ENCODE peak calls at places on chromosomes 12 and 14, in seven cellular contexts. B, H, M, R, Z, V and O are unnamed samples.

GRCh38 chr14:91484186-91484585 is 25.9 kb downstream of the PPP4R3A start:
- DNase-seq in B (no peak), H (no peak), M (no peak), R (no peak), Z (no peak), V (no peak), O (no peak)

GRCh38 chr12:40446385-40446784 is 221.6 kb downstream of the LRRK2 start:
- DNase-seq in B (no peak), H (peak; percentile 2), M (no peak), R (no peak), Z (no peak), V (no peak), O (peak; percentile 0)

GRCh38 chr12:98591209-98591608 is 2.3 kb upstream of the SLC25A3 start:
- DNase-seq in B (no peak), H (peak; percentile 32), M (no peak), R (no peak), Z (no peak), V (no peak), O (peak; percentile 50)

GRCh38 chr14:67221248-67221981 is 19.8 kb upstream of the PALS1 start:
- DNase-seq in B (no peak), H (peak; percentile 80), M (no peak), R (no peak), Z (no peak), V (no peak), O (peak; percentile 76)

GRCh38 chr12:58563621-58564020 is 356.7 kb downstream of the LRIG3 start:
- DNase-seq in B (no peak), H (peak; percentile 25), M (no peak), R (no peak), Z (no peak), V (no peak), O (no peak)

GRCh38 chr12:115599251-115599811 is 678.2 kb downstream of the MED13L start:
- DNase-seq in B (no peak), H (no peak), M (peak; percentile 63), R (peak; percentile 61), Z (no peak), V (no peak), O (no peak)

GRCh38 chr14:100303179-100303578 is 3.1 kb downstream of the SLC25A29 start:
- DNase-seq in B (no peak), H (no peak), M (no peak), R (no peak), Z (no peak), V (no peak), O (peak; percentile 38)

GRCh38 chr14:47150267-47150666 is 498.7 kb upstream of the RPL10L start:
- DNase-seq in B (no peak), H (no peak), M (no peak), R (no peak), Z (no peak), V (no peak), O (no peak)

GRCh38 chr12:95653761-95654546 is 102.7 kb upstream of the USP44 start:
- DNase-seq in B (peak; percentile 33), H (peak; percentile 96), M (peak; percentile 37), R (no peak), Z (no peak), V (no peak), O (peak; percentile 96)

GRCh38 chr14:71471604-71472003 is 460.6 kb upstream of the RGS6 start:
- DNase-seq in B (no peak), H (no peak), M (no peak), R (no peak), Z (no peak), V (no peak), O (no peak)

GRCh38 chr14:74459981-74460380 is 33.1 kb downstream of the NPC2 start:
- DNase-seq in B (no peak), H (no peak), M (no peak), R (no peak), Z (no peak), V (no peak), O (no peak)

GRCh38 chr12:6326316-6326959 is 15.4 kb downstream of the TNFRSF1A start:
- DNase-seq in B (no peak), H (peak; percentile 52), M (peak; percentile 68), R (peak; percentile 66), Z (peak; percentile 81), V (peak; percentile 75), O (peak; percentile 76)

GRCh38 chr12:50641566-50641965 is 122.3 kb upstream of the ATF1 start:
- DNase-seq in B (no peak), H (no peak), M (no peak), R (no peak), Z (no peak), V (no peak), O (no peak)

GRCh38 chr14:60215127-60215444 is 33.9 kb upstream of the PPM1A start:
- DNase-seq in B (no peak), H (no peak), M (no peak), R (no peak), Z (no peak), V (no peak), O (no peak)

GRCh38 chr12:115794659-115795081 is 482.8 kb downstream of the MED13L start:
- DNase-seq in B (no peak), H (no peak), M (no peak), R (no peak), Z (no peak), V (no peak), O (no peak)

GRCh38 chr12:121135320-121135719 is 2.6 kb downstream of the P2RX7 start:
- DNase-seq in B (no peak), H (no peak), M (no peak), R (no peak), Z (no peak), V (no peak), O (no peak)

GRCh38 chr12:121142171-121142950 is 9.7 kb downstream of the P2RX7 start:
- DNase-seq in B (no peak), H (no peak), M (no peak), R (no peak), Z (no peak), V (no peak), O (no peak)

GRCh38 chr12:121137512-121137911 is 4.8 kb downstream of the P2RX7 start:
- DNase-seq in B (no peak), H (no peak), M (no peak), R (no peak), Z (no peak), V (no peak), O (no peak)

GRCh38 chr12:121139301-121139700 is 6.6 kb downstream of the P2RX7 start:
- DNase-seq in B (no peak), H (no peak), M (no peak), R (no peak), Z (no peak), V (no peak), O (no peak)

DNA sequence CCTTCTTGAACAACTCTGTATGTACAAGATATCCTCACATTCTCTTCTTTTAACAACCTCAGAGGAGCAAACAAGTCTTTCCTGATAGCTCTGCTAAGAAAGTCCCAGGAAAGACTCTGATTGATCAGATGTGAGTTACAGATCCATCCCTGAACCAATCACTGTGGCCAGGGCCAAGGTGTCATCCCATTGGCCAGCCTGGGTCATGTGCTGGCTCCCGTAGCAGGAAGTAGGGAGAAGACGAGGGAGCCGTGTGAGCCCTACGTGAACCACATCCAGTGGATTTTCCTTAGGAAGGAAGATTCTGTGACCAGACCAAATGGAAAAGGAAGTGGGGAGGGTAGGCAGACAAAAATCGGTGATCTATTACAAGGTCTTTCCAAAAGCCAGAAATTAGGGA is 5.6 kb downstream of the P2RX7 start:
- DNase-seq in B (no peak), H (no peak), M (no peak), R (peak; percentile 84), Z (no peak), V (no peak), O (no peak)
- H3K4me3 ChIP-seq in B (no peak overlapping the region), H (no peak overlapping the region), M (no peak overlapping the region), R (no peak overlapping the region), Z (no peak overlapping the region), V (no peak overlapping the region), O (no peak overlapping the region)

GRCh38 chr14:93183596-93184317 is 940 bp downstream of the MOAP1 start:
- DNase-seq in B (no peak), H (no peak), M (no peak), R (peak; percentile 5), Z (no peak), V (no peak), O (no peak)
- H3K4me3 ChIP-seq in B (peak overlapping the region; percentile 71), H (peak overlapping the region; percentile 99), M (peak overlapping the region; percentile 98), R (peak overlapping the region; percentile 95), Z (peak overlapping the region; percentile 81), V (peak overlapping the region; percentile 95), O (peak overlapping the region; percentile 93)

GRCh38 chr14:23365353-23366162 is 586 bp upstream of the EFS start:
- DNase-seq in B (no peak), H (peak; percentile 5), M (no peak), R (no peak), Z (no peak), V (no peak), O (no peak)

GRCh38 chr14:23366163-23366921 is 1.4 kb upstream of the EFS start:
- DNase-seq in B (no peak), H (peak; percentile 72), M (peak; percentile 75), R (peak; percentile 72), Z (no peak), V (peak; percentile 83), O (peak; percentile 26)

GRCh38 chr14:23362200-23362599 is 2.8 kb downstream of the EFS start:
- DNase-seq in B (no peak), H (peak; percentile 45), M (no peak), R (no peak), Z (no peak), V (no peak), O (no peak)

GRCh38 chr14:23364164-23364571 is 804 bp downstream of the EFS start:
- DNase-seq in B (no peak), H (no peak), M (no peak), R (no peak), Z (peak; percentile 80), V (peak; percentile 54), O (no peak)

DNA sequence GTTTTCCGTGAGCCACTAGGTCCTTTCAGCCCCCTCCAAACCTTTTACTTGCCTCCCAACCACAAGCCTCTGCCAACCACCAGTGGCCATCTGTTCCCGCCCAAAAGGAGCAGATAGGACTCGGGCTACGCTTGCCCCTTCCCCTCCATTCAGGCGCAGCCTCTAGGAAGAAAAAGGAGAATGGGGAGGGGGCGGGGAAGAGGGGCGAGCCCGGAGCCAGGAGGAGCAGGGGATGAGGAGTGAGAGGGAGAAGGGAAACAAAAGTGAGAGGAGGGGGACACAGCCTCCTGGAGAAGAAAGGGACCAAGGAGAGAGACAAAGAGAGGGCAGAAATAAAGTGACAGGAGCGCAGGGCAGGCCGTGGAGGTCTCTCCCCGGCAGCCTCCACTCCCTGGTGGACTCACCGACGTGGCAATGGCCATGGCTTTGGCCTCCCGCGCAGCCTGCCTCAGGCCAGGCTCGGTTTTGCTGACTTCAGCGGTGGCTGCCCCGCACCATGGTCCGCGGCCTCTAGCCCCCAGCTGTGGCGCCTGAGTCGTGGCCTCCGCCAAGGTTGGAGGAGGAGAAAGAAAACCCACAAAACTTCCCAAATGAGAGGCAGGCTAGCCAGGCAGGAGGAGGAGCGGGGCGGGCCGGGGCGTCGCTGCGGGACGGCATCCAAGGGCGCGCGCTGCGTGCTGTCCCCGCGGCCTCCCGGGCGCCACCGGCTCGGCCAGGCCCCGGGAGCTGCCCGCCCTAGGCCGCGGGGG is at the start of gene EFS:
- DNase-seq in B (no peak), H (peak; percentile 18), M (peak; percentile 49), R (peak; percentile 37), Z (no peak), V (peak; percentile 71), O (no peak)
- H3K4me3 ChIP-seq in B (no peak within 1 kb of the TSS), H (peak within 1 kb of the TSS; percentile 55), M (peak within 1 kb of the TSS; percentile 55), R (peak within 1 kb of the TSS; percentile 60), Z (peak within 1 kb of the TSS; percentile 58), V (peak within 1 kb of the TSS; percentile 68), O (peak within 1 kb of the TSS; percentile 24)

DNA sequence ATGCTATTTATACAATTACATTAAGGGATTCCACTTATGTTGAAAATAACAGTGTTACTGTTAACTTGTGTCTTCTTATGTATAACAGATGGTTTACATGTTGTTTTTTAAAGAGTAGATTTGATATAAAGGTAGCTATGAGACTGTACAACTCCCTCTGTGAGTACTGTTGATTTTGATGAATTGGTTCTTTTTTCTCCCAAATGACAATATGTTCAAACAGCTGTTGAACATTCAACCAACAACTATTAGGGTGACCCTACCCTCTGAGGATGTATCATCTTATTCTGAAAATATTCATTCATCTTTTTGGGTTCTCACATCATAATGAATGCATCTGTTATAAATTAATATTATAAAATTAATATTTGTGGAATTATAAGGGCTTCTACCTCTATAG is 456.9 kb upstream of the MGAT4C start:
- DNase-seq in B (no peak), H (no peak), M (no peak), R (no peak), Z (no peak), V (no peak), O (no peak)
- H3K4me3 ChIP-seq in B (no peak overlapping the region), H (no peak overlapping the region), M (no peak overlapping the region), R (no peak overlapping the region), Z (no peak overlapping the region), V (no peak overlapping the region), O (no peak overlapping the region)